ENCODE peak calls at places on chromosomes 3 and 15, in ten cellular contexts. Q, W, D, H, X, A, M, J, O and L are unnamed samples. For H3K9me3, the result is how much of the 10 kb centered on the place peaks cover.

GRCh38 chr15:84967380-84967779 is 14.3 kb upstream of the PDE8A start:
- DNase-seq in Q (no peak), W (no peak), D (no peak), H (peak), X (no peak), A (no peak), M (no peak), J (no peak), O (no peak), L (no peak)

GRCh38 chr3:42498791-42499477 is 3.5 kb upstream of the VIPR1 start:
- DNase-seq in Q (no peak), W (no peak), D (no peak), H (peak), X (no peak), A (no peak), M (no peak), J (no peak), O (no peak), L (no peak)

GRCh38 chr3:112092439-112093179 is 6.4 kb downstream of the C3orf52 start:
- DNase-seq in Q (no peak), W (no peak), D (no peak), H (no peak), X (no peak), A (peak), M (no peak), J (peak), O (no peak), L (no peak)

GRCh38 chr15:97653896-97654295 is 306.6 kb upstream of the ARRDC4 start:
- DNase-seq in Q (no peak), W (no peak), D (no peak), H (no peak), X (no peak), A (no peak), M (no peak), J (no peak), O (no peak), L (no peak)

GRCh38 chr15:95609096-95609495 is 721.4 kb upstream of the NR2F2 start:
- DNase-seq in Q (no peak), W (no peak), D (no peak), H (no peak), X (no peak), A (peak), M (no peak), J (no peak), O (no peak), L (no peak)

GRCh38 chr15:89654847-89655805 is at the start of gene KIF7:
- DNase-seq in Q (peak), W (no peak), D (no peak), H (peak), X (no peak), A (peak), M (no peak), J (peak), O (peak), L (peak)

GRCh38 chr15:58967479-58967878 is 20.0 kb upstream of the RNF111 start:
- DNase-seq in Q (no peak), W (no peak), D (no peak), H (no peak), X (no peak), A (no peak), M (no peak), J (no peak), O (no peak), L (no peak)

GRCh38 chr15:90598053-90598577 is 68.4 kb downstream of the CRTC3 start:
- DNase-seq in Q (peak), W (peak), D (peak), H (peak), X (no peak), A (peak), M (peak), J (no peak), O (peak), L (no peak)

GRCh38 chr15:78103406-78104118 is 11.2 kb downstream of the SH2D7 start:
- DNase-seq in Q (no peak), W (peak), D (peak), H (no peak), X (no peak), A (no peak), M (no peak), J (no peak), O (no peak), L (peak)

GRCh38 chr3:22691407-22691806 is 511.7 kb upstream of the UBE2E2 start:
- DNase-seq in Q (no peak), W (no peak), D (no peak), H (peak), X (no peak), A (no peak), M (no peak), J (no peak), O (no peak), L (no peak)

GRCh38 chr15:92981333-92981732 is 81.2 kb downstream of the CHD2 start:
- DNase-seq in Q (no peak), W (no peak), D (no peak), H (no peak), X (peak), A (no peak), M (no peak), J (peak), O (no peak), L (no peak)

GRCh38 chr15:28025413-28025812 is 73.7 kb downstream of the OCA2 start:
- DNase-seq in Q (no peak), W (no peak), D (no peak), H (no peak), X (no peak), A (no peak), M (no peak), J (no peak), O (no peak), L (no peak)

GRCh38 chr3:12875857-12876451 is 34.6 kb upstream of the RPL32 start:
- DNase-seq in Q (no peak), W (no peak), D (peak), H (peak), X (no peak), A (peak), M (peak), J (no peak), O (peak), L (no peak)

GRCh38 chr15:41465822-41466421 is 27.8 kb upstream of the ITPKA start:
- DNase-seq in Q (peak), W (no peak), D (no peak), H (no peak), X (no peak), A (peak), M (no peak), J (peak), O (no peak), L (no peak)

GRCh38 chr15:25251700-25252390 is 187.0 kb downstream of the UBE3A start:
- DNase-seq in Q (no peak), W (peak), D (peak), H (peak), X (no peak), A (no peak), M (peak), J (no peak), O (peak), L (peak)

GRCh38 chr15:25249236-25250010 is 189.4 kb downstream of the UBE3A start:
- DNase-seq in Q (no peak), W (no peak), D (no peak), H (peak), X (no peak), A (no peak), M (peak), J (no peak), O (peak), L (peak)

GRCh38 chr15:25250011-25250596 is 188.7 kb downstream of the UBE3A start:
- DNase-seq in Q (no peak), W (peak), D (peak), H (no peak), X (no peak), A (no peak), M (no peak), J (no peak), O (peak), L (peak)

GRCh38 chr15:25248583-25249235 is 190.1 kb downstream of the UBE3A start:
- DNase-seq in Q (no peak), W (no peak), D (peak), H (peak), X (no peak), A (no peak), M (peak), J (no peak), O (no peak), L (peak)

DNA sequence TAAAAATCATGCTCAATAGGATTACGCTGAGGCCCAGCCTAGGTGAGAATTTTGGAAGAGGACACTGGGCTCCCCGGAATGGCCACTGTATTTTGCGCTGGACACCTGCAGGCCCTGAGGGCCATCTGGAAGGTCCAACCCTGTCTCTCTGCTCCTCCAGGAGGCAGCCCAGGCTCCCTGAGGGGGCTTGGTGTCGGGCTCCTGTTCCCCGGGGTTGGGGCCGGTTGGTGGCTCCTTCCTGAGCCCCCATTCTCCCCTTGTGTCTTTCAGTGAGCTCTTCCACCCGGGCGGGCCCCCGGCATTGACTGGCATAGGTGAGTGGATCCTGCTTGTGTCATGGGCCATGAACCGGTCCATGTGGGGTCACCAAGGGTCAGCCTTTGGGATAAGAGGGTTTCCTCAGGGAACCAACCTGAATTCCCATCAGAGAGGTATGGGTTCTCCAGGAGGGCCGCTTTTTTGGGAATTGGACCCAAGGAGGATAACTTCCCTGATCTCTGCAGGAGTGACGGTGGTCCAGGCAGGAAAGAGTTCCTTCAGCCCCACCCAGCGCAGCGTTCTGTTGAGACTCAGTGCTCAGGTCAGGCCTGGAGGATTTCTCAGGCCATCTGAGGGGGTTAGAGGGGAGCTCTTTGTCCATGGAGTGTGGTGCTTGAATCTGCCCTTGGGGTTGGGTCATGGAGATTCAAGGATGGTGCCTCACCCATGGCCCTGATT is 187.8 kb downstream of the UBE3A start:
- DNase-seq in Q (no peak), W (no peak), D (peak), H (peak), X (no peak), A (no peak), M (peak), J (no peak), O (peak), L (peak)
- H3K9me3 ChIP-seq in Q (under half), W (under half), D (half or more), H (half or more), X (under half), A (under half), M (under half), J (under half), O (under half), L (under half)

GRCh38 chr3:45616158-45616557 is 21.6 kb downstream of the LIMD1 start:
- DNase-seq in Q (no peak), W (no peak), D (no peak), H (no peak), X (no peak), A (no peak), M (no peak), J (no peak), O (no peak), L (no peak)
- H3K27ac ChIP-seq in Q (peak), W (no peak), D (peak), H (no peak), X (no peak), A (no peak), M (no peak), J (no peak), O (no peak), L (no peak)

DNA sequence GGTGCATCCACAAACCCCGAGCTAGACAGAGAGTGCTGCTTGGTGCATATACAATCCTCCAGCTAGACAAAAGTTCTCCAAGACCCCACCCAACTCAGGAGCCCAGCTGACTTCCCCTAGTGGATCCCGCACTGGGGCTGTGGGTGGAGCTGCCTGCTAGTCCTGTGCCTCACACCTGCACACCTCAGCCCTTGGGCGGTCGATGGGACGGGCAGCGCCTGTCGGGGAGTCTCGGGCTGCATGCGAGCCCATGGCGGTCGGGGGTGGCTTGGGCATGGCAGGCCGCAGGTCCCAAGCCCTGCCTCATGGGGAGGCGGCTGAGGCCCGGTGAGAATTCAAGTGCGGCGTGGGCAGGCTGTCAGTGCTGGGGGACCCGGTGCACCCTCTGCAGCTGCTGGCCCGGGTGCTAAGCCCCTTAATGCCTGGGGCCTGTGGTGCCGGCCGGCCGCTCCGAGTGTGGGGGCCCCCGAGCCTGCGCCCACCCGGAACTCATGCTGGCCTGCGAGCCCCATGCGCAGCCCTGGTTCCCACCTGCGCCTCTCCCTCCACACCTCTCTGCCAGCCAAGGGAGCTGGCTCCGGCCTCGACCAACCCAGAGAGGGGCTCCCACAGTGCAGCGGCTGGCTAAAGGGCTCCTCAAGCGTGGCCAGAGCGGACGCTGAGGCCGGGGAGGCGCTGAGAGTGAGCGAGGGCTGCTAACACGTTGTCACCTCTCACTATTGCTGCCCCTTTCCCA is 31.0 kb downstream of the ZNF589 start:
- DNase-seq in Q (no peak), W (no peak), D (no peak), H (peak), X (no peak), A (no peak), M (no peak), J (no peak), O (no peak), L (no peak)
- H3K9me3 ChIP-seq in Q (under half), W (under half), D (under half), H (under half), X (under half), A (under half), M (under half), J (under half), O (under half), L (under half)

GRCh38 chr3:157441102-157441622 is 4.5 kb downstream of the PTX3 start:
- DNase-seq in Q (no peak), W (no peak), D (no peak), H (no peak), X (no peak), A (peak), M (no peak), J (no peak), O (no peak), L (no peak)

GRCh38 chr3:157436583-157437300 is at the start of gene PTX3:
- DNase-seq in Q (peak), W (no peak), D (peak), H (peak), X (no peak), A (peak), M (no peak), J (peak), O (no peak), L (no peak)

GRCh38 chr3:157442729-157443128 is 6.1 kb downstream of the PTX3 start:
- DNase-seq in Q (no peak), W (no peak), D (no peak), H (no peak), X (no peak), A (peak), M (no peak), J (peak), O (no peak), L (no peak)

GRCh38 chr3:157443873-157444770 is 7.5 kb downstream of the PTX3 start:
- DNase-seq in Q (no peak), W (no peak), D (no peak), H (no peak), X (no peak), A (peak), M (no peak), J (no peak), O (no peak), L (no peak)

GRCh38 chr3:157438371-157438735 is 1.7 kb downstream of the PTX3 start:
- DNase-seq in Q (no peak), W (no peak), D (no peak), H (peak), X (no peak), A (peak), M (no peak), J (peak), O (no peak), L (no peak)
- H3K27ac ChIP-seq in Q (peak), W (no peak), D (no peak), H (no peak), X (no peak), A (no peak), M (no peak), J (peak), O (no peak), L (no peak)

DNA sequence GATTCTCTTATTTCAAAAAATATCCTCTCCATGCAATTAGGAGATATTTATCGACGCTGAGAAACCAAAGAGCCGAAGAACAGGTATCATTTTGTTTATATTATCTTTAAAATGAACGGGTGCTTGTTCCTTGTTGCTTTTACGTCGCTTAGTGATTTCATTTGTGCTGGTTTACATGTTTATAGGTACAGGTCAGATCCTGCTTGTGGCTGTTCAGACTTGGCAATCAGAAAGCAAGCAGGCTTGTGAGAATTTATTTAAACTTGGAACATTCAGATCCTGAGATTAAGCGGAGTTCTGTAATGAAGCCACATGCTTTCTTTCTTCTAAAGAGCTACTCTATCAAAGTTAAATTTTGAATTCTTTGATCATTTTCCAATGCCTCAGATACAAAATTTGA is 43.0 kb upstream of the ATP2C1 start:
- DNase-seq in Q (no peak), W (no peak), D (no peak), H (no peak), X (no peak), A (peak), M (no peak), J (no peak), O (no peak), L (no peak)
- H3K9me3 ChIP-seq in Q (under half), W (under half), D (under half), H (under half), X (under half), A (under half), M (under half), J (under half), O (under half), L (under half)

GRCh38 chr15:55282284-55282833 is 7.3 kb downstream of the RAB27A start:
- DNase-seq in Q (no peak), W (peak), D (no peak), H (no peak), X (no peak), A (peak), M (no peak), J (peak), O (no peak), L (no peak)
- H3K27ac ChIP-seq in Q (no peak), W (peak), D (no peak), H (no peak), X (no peak), A (no peak), M (no peak), J (peak), O (no peak), L (no peak)

DNA sequence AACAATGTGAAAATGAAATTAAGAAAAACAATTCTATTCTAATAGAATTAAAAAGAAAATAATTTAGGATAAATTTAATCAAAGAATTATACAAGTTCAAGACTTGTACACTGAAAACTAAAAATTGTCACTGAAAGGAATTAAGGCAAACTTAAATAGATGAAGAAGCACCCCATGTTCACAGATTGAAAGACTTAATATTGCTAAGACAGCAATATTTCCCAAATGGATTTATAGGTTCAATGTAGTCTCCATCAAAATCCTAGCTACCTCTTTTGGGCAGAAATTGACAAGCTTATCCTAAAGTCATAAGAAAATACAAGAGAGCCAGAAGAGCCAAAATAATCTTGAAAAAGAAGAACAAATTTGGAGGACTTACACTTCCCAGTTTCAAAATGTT is 53.5 kb upstream of the UBE3A start:
- DNase-seq in Q (no peak), W (no peak), D (no peak), H (no peak), X (no peak), A (no peak), M (no peak), J (no peak), O (no peak), L (no peak)
- H3K9me3 ChIP-seq in Q (under half), W (under half), D (half or more), H (under half), X (under half), A (under half), M (under half), J (under half), O (under half), L (under half)

DNA sequence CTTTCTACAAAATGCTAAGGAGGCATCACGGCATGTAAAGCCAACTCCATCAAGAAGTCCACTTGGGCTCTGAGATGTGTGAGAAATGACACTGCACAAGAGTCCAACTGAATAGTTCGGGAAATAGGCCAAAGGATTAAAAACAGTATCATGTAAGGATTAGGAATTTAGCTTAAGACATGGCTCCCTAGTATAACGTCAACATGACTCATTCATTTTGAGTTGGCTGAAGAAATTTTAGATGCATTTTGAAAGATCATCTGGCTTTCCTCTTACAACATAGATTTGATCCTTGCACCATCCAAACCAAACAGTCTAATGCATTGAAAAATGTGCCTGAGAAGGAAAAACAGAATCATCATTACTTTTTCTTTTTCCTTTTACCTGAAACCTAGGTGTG is 109.3 kb upstream of the MME start:
- DNase-seq in Q (no peak), W (no peak), D (no peak), H (no peak), X (no peak), A (peak), M (no peak), J (peak), O (no peak), L (no peak)
- H3K27ac ChIP-seq in Q (no peak), W (no peak), D (no peak), H (no peak), X (peak), A (no peak), M (no peak), J (no peak), O (no peak), L (no peak)

GRCh38 chr3:195613468-195614069 is 29.8 kb upstream of the APOD start:
- DNase-seq in Q (no peak), W (no peak), D (no peak), H (no peak), X (peak), A (no peak), M (peak), J (no peak), O (no peak), L (no peak)
- H3K9me3 ChIP-seq in Q (under half), W (under half), D (under half), H (under half), X (under half), A (under half), M (under half), J (under half), O (under half), L (under half)